ENCODE peak calls at places on chromosomes 2 and 18, in five cellular contexts. G is neural crest cell, I is mucosa of gallbladder, O is amniotic stem cell, A is AG09309. S is an unnamed sample.

GRCh38 chr2:240564571-240565266 is 3.6 kb upstream of the RNPEPL1 start:
- DNase-seq in A (no peak), I (peak), G (no peak), O (no peak), S (no peak)

GRCh38 chr18:54958711-54959625 is at the start of gene CCDC68:
- DNase-seq in I (peak), G (no peak), O (no peak), A (no peak), S (no peak)

GRCh38 chr18:63590368-63590767 is 3.2 kb downstream of the SERPINB13 start:
- DNase-seq in A (no peak), O (no peak), I (no peak), G (no peak), S (no peak)

GRCh38 chr2:65320042-65320711 is 92.5 kb downstream of the ACTR2 start:
- DNase-seq in I (no peak), A (peak), G (no peak), O (peak), S (peak)

GRCh38 chr2:200871151-200871550 is 6.7 kb upstream of the CLK1 start:
- DNase-seq in I (no peak), G (no peak), O (no peak), A (no peak), S (no peak)

GRCh38 chr2:232653441-232653840 is 20.0 kb downstream of the EFHD1 start:
- DNase-seq in I (no peak), A (no peak), G (no peak), O (no peak), S (no peak)

GRCh38 chr18:51266736-51267135 is 69.3 kb upstream of the MEX3C start:
- DNase-seq in A (no peak), O (no peak), I (no peak), G (no peak), S (no peak)

GRCh38 chr18:34548973-34549294 is 161.2 kb upstream of the DTNA start:
- DNase-seq in I (no peak), O (no peak), A (no peak), G (no peak), S (no peak)

GRCh38 chr2:100058014-100058310 is 84.4 kb downstream of the AFF3 start:
- DNase-seq in O (peak), A (no peak), G (no peak), I (no peak), S (no peak)

GRCh38 chr18:12946549-12947354 is 1.1 kb upstream of the SEH1L start:
- DNase-seq in G (no peak), O (peak), A (peak), I (peak), S (peak)

GRCh38 chr18:79924814-79925655 is 26.4 kb downstream of the SLC66A2 start:
- DNase-seq in O (no peak), I (no peak), A (no peak), G (no peak), S (no peak)

GRCh38 chr2:71746946-71747501 is 293.7 kb downstream of the DYSF start:
- DNase-seq in O (peak), G (no peak), A (no peak), I (no peak), S (peak)

GRCh38 chr2:201466050-201466660 is 14.6 kb downstream of the STRADB start:
- DNase-seq in I (no peak), A (peak), G (no peak), O (peak), S (peak)

GRCh38 chr18:48514786-48515185 is 24.0 kb upstream of the CTIF start:
- DNase-seq in I (no peak), G (no peak), O (no peak), A (no peak), S (no peak)

GRCh38 chr2:161107265-161107664 is 53.0 kb upstream of the TANK start:
- DNase-seq in G (no peak), A (no peak), I (no peak), O (no peak), S (no peak)

GRCh38 chr2:178066890-178067669 is 5.5 kb downstream of the PDE11A start:
- DNase-seq in A (no peak), I (no peak), G (no peak), O (no peak), S (no peak)

GRCh38 chr2:130352229-130352628 is 3.6 kb upstream of the PTPN18 start:
- DNase-seq in O (no peak), A (no peak), I (no peak), G (no peak), S (no peak)

GRCh38 chr2:238145851-238146250 is 7.4 kb downstream of the KLHL30 start:
- DNase-seq in O (no peak), G (no peak), I (no peak), A (no peak), S (no peak)

GRCh38 chr18:14965553-14965952 is 217.6 kb downstream of the ANKRD30B start:
- DNase-seq in A (no peak), G (no peak), I (no peak), O (no peak), S (no peak)

GRCh38 chr2:209331291-209331844 is 92.5 kb upstream of the MAP2 start:
- DNase-seq in A (peak), G (no peak), I (no peak), O (no peak), S (peak)

GRCh38 chr2:196077821-196078220 is 9.2 kb upstream of the DNAH7 start:
- DNase-seq in G (no peak), O (no peak), A (no peak), I (no peak), S (no peak)

GRCh38 chr2:189657867-189658266 is 3.4 kb upstream of the ASNSD1 start:
- DNase-seq in I (peak), G (no peak), A (no peak), O (no peak), S (no peak)

GRCh38 chr2:197356136-197356535 is 45.6 kb upstream of the ANKRD44 start:
- DNase-seq in O (no peak), I (no peak), A (no peak), G (no peak), S (no peak)

GRCh38 chr2:191637182-191638078 is 40.5 kb upstream of the NABP1 start:
- DNase-seq in I (no peak), O (no peak), G (no peak), A (no peak), S (no peak)

GRCh38 chr2:225456619-225457260 is 57.2 kb downstream of the NYAP2 start:
- DNase-seq in G (no peak), I (no peak), A (no peak), O (no peak), S (no peak)

GRCh38 chr18:49609416-49610284 is 47.8 kb downstream of the LIPG start:
- DNase-seq in A (no peak), G (no peak), I (no peak), O (no peak), S (no peak)

GRCh38 chr2:98704499-98705332 is 26.2 kb downstream of the MGAT4A start:
- DNase-seq in G (no peak), I (no peak), A (no peak), O (no peak), S (no peak)

GRCh38 chr2:241316825-241317224 is 1.1 kb downstream of the SEPTIN2 start:
- DNase-seq in A (no peak), G (no peak), I (no peak), O (no peak), S (no peak)

GRCh38 chr18:62662799-62663173 is 52.6 kb upstream of the PHLPP1 start:
- DNase-seq in I (no peak), A (no peak), G (no peak), O (no peak), S (no peak)

GRCh38 chr2:217908544-217908943 is 94.3 kb downstream of the TNS1 start:
- DNase-seq in I (no peak), G (no peak), A (no peak), O (no peak), S (no peak)

GRCh38 chr2:63432373-63432772 is 155.9 kb downstream of the WDPCP start:
- DNase-seq in O (no peak), I (no peak), A (no peak), G (no peak), S (peak)

GRCh38 chr18:36372902-36373301 is 75.4 kb downstream of the FHOD3 start:
- DNase-seq in O (no peak), A (peak), G (no peak), I (no peak), S (no peak)

S was measured in fibroblast of the conjunctiva.